ENCODE peak calls at places on chromosomes 6 and 20, in six cellular contexts. R, G, K, Y, L and P are unnamed samples.

GRCh38 chr6:119207973-119208725 is 129.7 kb upstream of the FAM184A start:
- DNase-seq in R (no peak), L (peak; percentile 3), K (no peak), G (no peak), Y (no peak), P (no peak)

GRCh38 chr20:46992640-46993035 is 98.0 kb downstream of the EYA2 start:
- DNase-seq in L (peak; percentile 24), Y (no peak), K (no peak), G (no peak), R (no peak), P (no peak)

GRCh38 chr6:45997875-45998506 is 17.7 kb downstream of the CLIC5 start:
- DNase-seq in K (no peak), G (no peak), L (no peak), R (no peak), Y (no peak), P (no peak)

GRCh38 chr6:130033999-130034814 is 15.8 kb downstream of the L3MBTL3 start:
- DNase-seq in R (no peak), K (no peak), G (no peak), Y (no peak), L (no peak), P (peak; percentile 41)

GRCh38 chr6:161228096-161228495 is 45.8 kb downstream of the AGPAT4 start:
- DNase-seq in L (no peak), R (no peak), G (no peak), K (no peak), Y (no peak), P (peak; percentile 54)

GRCh38 chr6:127506894-127507293 is 12.2 kb downstream of the MTCL3 start:
- DNase-seq in K (no peak), Y (no peak), R (no peak), L (no peak), G (no peak), P (no peak)

GRCh38 chr6:150925655-150925928 is 60.1 kb downstream of the MTHFD1L start:
- DNase-seq in R (no peak), L (no peak), G (no peak), K (no peak), Y (no peak), P (no peak)

GRCh38 chr20:63577317-63577894 is 3.4 kb upstream of the HELZ2 start:
- DNase-seq in G (no peak), L (no peak), R (no peak), K (peak; percentile 89), Y (no peak), P (no peak)

GRCh38 chr6:81204741-81205140 is 547.7 kb downstream of the TENT5A start:
- DNase-seq in G (no peak), K (no peak), Y (no peak), L (no peak), R (no peak), P (no peak)

GRCh38 chr6:54493138-54493537 is 184.9 kb downstream of the TINAG start:
- DNase-seq in G (no peak), Y (no peak), L (no peak), R (no peak), K (no peak), P (no peak)

GRCh38 chr6:43742931-43743632 is 26.9 kb upstream of the VEGFA start:
- DNase-seq in L (no peak), R (no peak), Y (no peak), G (no peak), K (no peak), P (no peak)